ENCODE peak calls at places on chromosomes 13 and 19, in four cellular contexts. E is BJ; Y is stimulated activated CD4-positive, alpha-beta T cell treated with anti-CD3 and anti-CD28 coated beads, TNF-alpha, amount 100 ng/mL, for 48 hours; Z is amniotic epithelial cell. U is an unnamed sample.

GRCh38 chr13:85333511-85333910 is 465.7 kb downstream of the SLITRK6 start:
- DNase-seq in Z (no peak), Y (no peak), E (no peak), U (no peak)

GRCh38 chr19:6030214-6030507 is 52.2 kb upstream of the RANBP3 start:
- DNase-seq in E (no peak), Z (peak; percentile 88), Y (no peak), U (no peak)

GRCh38 chr13:28338202-28338601 is 156.7 kb downstream of the FLT1 start:
- DNase-seq in Z (no peak), E (no peak), Y (no peak), U (no peak)

GRCh38 chr13:102863590-102863989 is 17.8 kb downstream of the ERCC5 start:
- DNase-seq in Z (no peak), Y (no peak), E (no peak), U (no peak)

GRCh38 chr19:6590458-6591319 is at the start of gene CD70:
- DNase-seq in Z (no peak), E (no peak), Y (no peak), U (no peak)

GRCh38 chr13:30600470-30600869 is 17.2 kb upstream of the USPL1 start:
- DNase-seq in Y (no peak), E (no peak), Z (peak; percentile 67), U (no peak)

GRCh38 chr13:59449750-59450149 is 714.0 kb downstream of the DIAPH3 start:
- DNase-seq in Z (no peak), Y (no peak), E (no peak), U (no peak)

GRCh38 chr19:42325896-42326771 is 699 bp downstream of the MEGF8 start:
- DNase-seq in Y (no peak), E (no peak), Z (no peak), U (no peak)

GRCh38 chr13:28049880-28050871 is 50.2 kb downstream of the FLT3 start:
- DNase-seq in Y (no peak), Z (no peak), E (no peak), U (no peak)

GRCh38 chr13:26128676-26129075 is 76.9 kb upstream of the SHISA2 start:
- DNase-seq in Z (no peak), E (no peak), Y (no peak), U (no peak)

GRCh38 chr13:39952244-39953233 is 297.1 kb downstream of the COG6 start:
- DNase-seq in Z (peak; percentile 42), Y (no peak), E (peak; percentile 37), U (no peak)

GRCh38 chr19:29805026-29805925 is 6.5 kb upstream of the CCNE1 start:
- DNase-seq in E (no peak), Y (no peak), Z (no peak), U (no peak)

GRCh38 chr19:495440-496332 is 600 bp upstream of the MADCAM1 start:
- DNase-seq in Z (peak; percentile 33), E (no peak), Y (no peak), U (no peak)

GRCh38 chr13:104645786-104646185 is 1579.6 kb upstream of the SLC10A2 start:
- DNase-seq in Y (no peak), Z (no peak), E (no peak), U (no peak)

GRCh38 chr19:4707956-4708650 is 15.5 kb downstream of the DPP9 start:
- DNase-seq in E (no peak), Y (no peak), Z (peak; percentile 42), U (no peak)

GRCh38 chr13:23599083-23599925 is 29.1 kb downstream of the TNFRSF19 start:
- DNase-seq in Y (no peak), Z (no peak), E (no peak), U (no peak)

GRCh38 chr13:36850790-36851438 is 31.9 kb downstream of the RFXAP start:
- DNase-seq in Y (no peak), E (no peak), Z (peak; percentile 11), U (no peak)

GRCh38 chr13:44734204-44734707 is 158.1 kb upstream of the TSC22D1 start:
- DNase-seq in E (no peak), Z (peak; percentile 27), Y (no peak), U (no peak)

GRCh38 chr13:60327551-60327950 is 69.5 kb upstream of the TDRD3 start:
- DNase-seq in Y (no peak), E (no peak), Z (no peak), U (no peak)